ENCODE peak calls at places on chromosome 4, in six cellular contexts. J is testis, C is body of pancreas, D is endothelial cell of umbilical vein, A is A549, L is tibial nerve. K is an unnamed sample.

GRCh38 chr4:167111622-167112021 is 122.7 kb downstream of the SPOCK3 start:
- DNase-seq in J (no peak), C (no peak), D (no peak), A (no peak), L (no peak), K (no peak)

GRCh38 chr4:146742416-146742815 is 103.7 kb downstream of the POU4F2 start:
- DNase-seq in J (no peak), C (no peak), D (no peak), A (no peak), L (no peak), K (no peak)

GRCh38 chr4:82666970-82667665 is 105.3 kb upstream of the TMEM150C start:
- DNase-seq in J (no peak), C (no peak), D (no peak), A (no peak), L (no peak), K (no peak)

GRCh38 chr4:104559502-104559901 is 64.8 kb upstream of the CXXC4 start:
- DNase-seq in J (no peak), C (no peak), D (no peak), A (no peak), L (no peak), K (no peak)

GRCh38 chr4:44447563-44448504 is 775 bp downstream of the KCTD8 start:
- DNase-seq in J (peak), C (peak), D (peak), A (no peak), L (peak), K (peak)

GRCh38 chr4:166324321-166324720 is 451.3 kb downstream of the TLL1 start:
- DNase-seq in J (peak), C (peak), D (peak), A (no peak), L (no peak), K (peak)

GRCh38 chr4:137510866-137511265 is 21.4 kb downstream of the PCDH18 start:
- DNase-seq in J (no peak), C (peak), D (peak), A (no peak), L (no peak), K (no peak)

GRCh38 chr4:56655627-56656345 is 25.3 kb downstream of the HOPX start:
- DNase-seq in J (no peak), C (no peak), D (peak), A (no peak), L (no peak), K (no peak)

GRCh38 chr4:102725229-102725628 is 35.5 kb downstream of the MANBA start:
- DNase-seq in J (no peak), C (no peak), D (no peak), A (no peak), L (no peak), K (no peak)

GRCh38 chr4:139777757-139778156 is 112.1 kb downstream of the MGST2 start:
- DNase-seq in J (no peak), C (no peak), D (no peak), A (no peak), L (no peak), K (no peak)

GRCh38 chr4:963276-964225 is 9.8 kb downstream of the DGKQ start:
- DNase-seq in J (no peak), C (no peak), D (no peak), A (no peak), L (no peak), K (no peak)

GRCh38 chr4:41160856-41161255 is 53.5 kb downstream of the APBB2 start:
- DNase-seq in J (no peak), C (no peak), D (no peak), A (no peak), L (no peak), K (no peak)

GRCh38 chr4:141180991-141181760 is 39.5 kb upstream of the ZNF330 start:
- DNase-seq in J (no peak), C (no peak), D (no peak), A (no peak), L (no peak), K (no peak)

DNA sequence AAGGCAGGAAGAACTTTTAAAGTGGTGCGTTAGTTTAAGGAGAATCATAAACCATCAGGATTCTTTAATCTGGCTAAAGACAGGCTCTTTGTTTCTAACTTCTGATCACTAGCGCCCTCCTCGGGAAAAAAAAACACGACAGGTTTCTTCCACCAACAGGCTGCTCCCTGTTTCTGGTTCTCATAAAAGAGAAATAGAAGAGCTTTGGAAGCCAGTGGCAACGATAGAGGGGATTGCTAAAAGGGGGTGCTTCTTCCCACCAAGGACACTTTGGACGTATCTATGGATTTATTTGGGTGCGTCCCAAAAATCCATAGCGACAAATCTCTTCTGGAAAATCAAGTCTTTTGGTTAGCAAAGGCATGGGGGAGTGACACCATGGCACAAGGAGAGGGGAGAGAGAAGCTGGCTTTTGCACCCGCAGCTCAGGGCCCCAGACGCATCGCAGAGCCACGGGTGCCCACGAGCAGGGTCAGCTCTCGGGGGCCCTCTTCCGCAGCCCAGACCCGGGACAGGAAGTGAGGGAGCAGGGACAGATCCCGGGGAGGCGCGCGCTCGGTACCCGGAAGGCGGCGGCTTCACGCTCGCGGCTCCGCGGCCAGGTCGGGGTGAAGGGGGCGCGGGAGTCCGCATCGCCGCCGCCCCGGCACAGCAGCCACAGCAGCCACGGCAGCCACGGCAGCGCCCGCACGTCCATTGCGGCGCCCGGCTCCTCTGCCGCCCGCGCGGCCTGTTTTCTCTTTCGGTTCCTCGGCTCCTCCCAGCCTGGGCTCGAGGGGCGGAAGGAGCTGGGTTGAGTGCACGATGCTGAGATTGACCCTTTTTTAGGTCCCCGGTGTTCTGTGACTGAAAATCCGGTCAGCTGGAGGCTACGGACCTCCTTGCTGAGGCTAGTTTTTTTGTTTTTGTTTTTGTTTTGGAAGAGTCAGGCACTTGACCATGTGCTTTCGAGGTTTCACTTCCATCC is at the start of gene CTSO:
- DNase-seq in J (peak), C (peak), D (peak), A (peak), L (peak), K (peak)
- TF ChIP-seq POLR2A in J (no peak), C (peak), D (peak), A (peak), L (peak), K (peak)

GRCh38 chr4:8028368-8028767 is 88.7 kb upstream of the AFAP1 start:
- DNase-seq in J (no peak), C (no peak), D (no peak), A (no peak), L (no peak), K (no peak)
- TF ChIP-seq POLR2A in J (no peak), C (no peak), D (no peak), A (no peak), L (no peak), K (no peak)

GRCh38 chr4:158768577-158769174 is at the start of gene FNIP2:
- DNase-seq in J (peak), C (peak), D (peak), A (peak), L (peak), K (peak)
- TF ChIP-seq POLR2A in J (no peak), C (peak), D (peak), A (peak), L (peak), K (peak)

GRCh38 chr4:88280228-88280795 is 4.0 kb downstream of the PPM1K start:
- DNase-seq in J (no peak), C (no peak), D (no peak), A (no peak), L (no peak), K (no peak)

GRCh38 chr4:88286897-88287296 is 2.5 kb upstream of the PPM1K start:
- DNase-seq in J (no peak), C (no peak), D (no peak), A (no peak), L (no peak), K (peak)

GRCh38 chr4:88283661-88284377 is 542 bp downstream of the PPM1K start:
- DNase-seq in J (peak), C (peak), D (peak), A (peak), L (peak), K (peak)

GRCh38 chr4:88285235-88285505 is 809 bp upstream of the PPM1K start:
- DNase-seq in J (no peak), C (no peak), D (no peak), A (no peak), L (no peak), K (no peak)

GRCh38 chr4:88284378-88285234 is at the start of gene PPM1K:
- DNase-seq in J (peak), C (peak), D (peak), A (peak), L (peak), K (peak)
- TF ChIP-seq POLR2A in J (peak), C (peak), D (no peak), A (peak), L (peak), K (peak)

DNA sequence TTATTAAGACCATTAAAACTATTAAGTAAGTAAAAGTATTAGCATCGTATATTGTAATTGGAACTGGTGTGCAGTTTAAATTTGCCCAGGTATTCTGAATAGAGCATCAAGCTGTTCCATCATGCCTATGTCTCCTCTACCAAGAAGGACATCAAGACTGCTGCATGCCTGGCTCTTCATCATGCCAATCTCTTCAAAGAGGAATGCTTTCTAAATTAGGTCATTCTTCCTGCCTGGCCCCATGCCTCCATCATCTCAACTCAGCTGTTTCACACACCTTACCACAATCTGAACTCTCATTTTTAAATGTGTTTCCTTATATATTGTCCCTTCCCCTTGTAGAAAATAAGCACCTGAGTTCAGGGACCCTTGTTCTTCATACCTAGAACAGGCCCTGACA is 270.5 kb upstream of the PPARGC1A start:
- DNase-seq in J (no peak), C (no peak), D (no peak), A (no peak), L (no peak), K (no peak)
- TF ChIP-seq POLR2A in J (no peak), C (no peak), D (no peak), A (no peak), L (no peak), K (no peak)

GRCh38 chr4:99084595-99084994 is 4.0 kb downstream of the ADH5 start:
- DNase-seq in J (no peak), C (no peak), D (no peak), A (no peak), L (no peak), K (no peak)

GRCh38 chr4:99091174-99091573 is 2.6 kb upstream of the ADH5 start:
- DNase-seq in J (no peak), C (no peak), D (no peak), A (no peak), L (no peak), K (no peak)

GRCh38 chr4:99087887-99088484 is 602 bp downstream of the ADH5 start:
- DNase-seq in J (peak), C (peak), D (peak), A (peak), L (peak), K (peak)

GRCh38 chr4:99090511-99090910 is 1.9 kb upstream of the ADH5 start:
- DNase-seq in J (no peak), C (no peak), D (no peak), A (no peak), L (no peak), K (no peak)

DNA sequence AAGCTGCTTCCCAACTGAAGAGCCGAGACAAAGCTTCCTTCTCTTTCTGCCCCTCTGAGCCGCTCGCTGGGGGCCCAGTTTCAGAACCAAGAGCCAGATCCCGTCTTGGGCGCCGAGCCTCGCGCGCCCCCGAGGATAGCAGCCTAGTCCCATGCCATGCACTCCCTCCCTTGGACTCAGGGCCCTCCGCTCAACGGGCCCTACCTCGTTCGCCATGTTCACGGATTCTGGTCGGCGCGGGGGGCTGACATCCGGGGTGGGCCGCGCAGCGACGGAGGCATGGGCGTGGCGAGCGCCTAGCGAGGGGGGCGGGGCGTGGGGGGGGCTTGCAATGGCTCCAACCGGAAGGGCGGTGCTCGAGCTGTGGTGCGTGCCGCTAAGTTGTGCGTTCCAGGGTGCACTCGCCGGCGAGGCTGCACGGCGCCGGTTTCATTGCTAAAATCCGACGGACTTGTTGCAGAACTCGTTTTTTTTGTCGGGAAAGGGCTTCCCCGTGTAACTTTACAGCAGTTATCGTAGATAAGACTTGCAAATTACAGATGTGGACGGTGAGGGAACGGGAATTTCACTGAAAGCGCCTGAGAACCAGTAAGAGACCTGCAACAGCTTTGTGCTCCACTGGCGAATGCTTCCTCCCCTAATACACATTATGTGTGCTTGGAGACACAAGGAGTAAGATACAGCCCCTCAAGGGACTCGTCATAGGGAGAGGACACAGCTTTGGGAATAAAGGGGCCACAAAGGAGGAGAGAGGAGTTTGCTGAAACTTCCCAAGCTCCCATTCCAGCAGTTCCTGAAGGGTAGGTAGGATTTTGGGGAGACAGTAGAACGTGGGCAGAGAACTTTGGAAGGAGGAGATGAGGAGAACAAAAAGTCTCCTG is at the start of gene ADH5:
- DNase-seq in J (peak), C (peak), D (peak), A (peak), L (peak), K (peak)
- TF ChIP-seq POLR2A in J (peak), C (peak), D (peak), A (peak), L (peak), K (peak)

DNA sequence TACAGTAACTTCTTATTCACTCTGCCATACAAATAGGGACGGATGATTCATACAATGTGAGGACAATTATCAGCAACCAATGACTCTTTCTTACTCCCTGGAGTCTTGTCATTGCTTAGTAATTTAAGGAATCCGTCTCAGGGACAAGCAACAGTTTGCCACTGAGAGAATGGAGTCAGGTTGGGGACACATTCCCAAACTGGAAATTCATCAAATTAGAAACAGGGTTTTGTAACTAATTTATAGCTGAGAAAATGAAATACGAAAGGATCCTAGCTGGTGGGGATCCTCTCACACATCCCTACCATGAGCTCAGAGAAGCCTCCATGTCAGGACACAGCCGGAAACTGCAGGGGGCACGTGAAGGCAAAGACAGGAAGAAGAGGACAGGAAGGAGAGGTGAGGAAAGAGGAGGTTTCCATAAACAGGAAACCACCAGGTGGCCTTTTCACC is 50.4 kb upstream of the KDR start:
- DNase-seq in J (no peak), C (no peak), D (peak), A (no peak), L (no peak), K (no peak)
- TF ChIP-seq POLR2A in J (no peak), C (no peak), D (no peak), A (no peak), L (no peak), K (no peak)

DNA sequence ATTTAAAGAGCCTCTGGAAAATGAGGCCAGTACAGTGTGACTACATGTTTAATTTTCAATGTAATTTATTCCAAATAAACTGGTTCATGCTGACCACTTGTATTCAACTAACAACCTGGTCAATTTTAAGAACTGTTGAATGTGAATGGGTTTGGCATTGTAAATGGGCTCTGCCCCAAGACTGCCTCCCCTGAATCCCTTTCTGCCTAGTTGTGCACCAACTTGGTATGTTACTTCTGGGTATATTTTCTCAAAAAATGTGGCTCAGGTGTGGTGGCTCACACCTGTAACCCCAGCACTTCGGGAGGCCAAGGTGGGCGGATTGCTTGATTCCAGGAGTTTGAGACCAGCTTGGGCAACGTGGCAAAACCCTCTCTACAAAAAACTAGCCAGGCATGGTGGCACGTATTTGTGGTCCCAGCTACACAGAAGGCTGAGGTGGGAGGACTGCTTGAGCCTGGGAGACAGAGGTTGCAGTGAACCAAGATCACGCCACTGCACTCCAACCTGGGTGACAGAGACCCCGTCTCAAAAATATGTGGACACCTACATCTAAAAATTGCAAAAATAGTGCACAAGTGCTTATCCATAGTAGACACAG is 7.2 kb downstream of the RPL9 start:
- DNase-seq in J (no peak), C (no peak), D (no peak), A (no peak), L (no peak), K (no peak)
- TF ChIP-seq POLR2A in J (no peak), C (no peak), D (no peak), A (no peak), L (no peak), K (no peak)

GRCh38 chr4:6747690-6748068 is 31.7 kb downstream of the BLOC1S4 start:
- DNase-seq in J (peak), C (peak), D (no peak), A (no peak), L (no peak), K (peak)
- TF ChIP-seq POLR2A in J (no peak), C (no peak), D (no peak), A (no peak), L (no peak), K (no peak)

GRCh38 chr4:76212301-76212700 is 1.3 kb downstream of the SCARB2 start:
- DNase-seq in J (no peak), C (no peak), D (peak), A (no peak), L (no peak), K (no peak)

GRCh38 chr4:76215120-76215519 is 1.5 kb upstream of the SCARB2 start:
- DNase-seq in J (no peak), C (no peak), D (no peak), A (no peak), L (no peak), K (peak)

GRCh38 chr4:76212851-76213414 is 691 bp downstream of the SCARB2 start:
- DNase-seq in J (peak), C (no peak), D (peak), A (peak), L (no peak), K (peak)

GRCh38 chr4:76214269-76214628 is 625 bp upstream of the SCARB2 start:
- DNase-seq in J (no peak), C (no peak), D (no peak), A (no peak), L (no peak), K (peak)

GRCh38 chr4:76213415-76214268 is at the start of gene SCARB2:
- DNase-seq in J (peak), C (peak), D (peak), A (peak), L (peak), K (peak)
- TF ChIP-seq POLR2A in J (peak), C (peak), D (peak), A (peak), L (peak), K (peak)